ENCODE peak calls at places on chromosome 14, in five cellular contexts. G, Q, Z, U and Y are unnamed samples.

GRCh38 chr14:55540847-55541773 is 38.9 kb upstream of the KTN1 start:
- DNase-seq in G (no peak), Q (peak; percentile 28), Z (no peak), U (no peak), Y (no peak)

GRCh38 chr14:49636866-49637265 is 1.8 kb upstream of the DNAAF2 start:
- DNase-seq in G (no peak), Q (no peak), Z (no peak), U (no peak), Y (no peak)

GRCh38 chr14:90721619-90722305 is 94.5 kb downstream of the TTC7B start:
- DNase-seq in G (no peak), Q (no peak), Z (no peak), U (no peak), Y (no peak)

GRCh38 chr14:85824526-85824925 is 294.6 kb downstream of the FLRT2 start:
- DNase-seq in G (no peak), Q (no peak), Z (no peak), U (no peak), Y (no peak)

GRCh38 chr14:72680853-72681640 is 212.9 kb downstream of the DPF3 start:
- DNase-seq in G (no peak), Q (no peak), Z (no peak), U (no peak), Y (no peak)

GRCh38 chr14:101627913-101628257 is 66.6 kb downstream of the DIO3 start:
- DNase-seq in G (no peak), Q (no peak), Z (no peak), U (no peak), Y (no peak)

GRCh38 chr14:55911794-55912193 is 206.4 kb upstream of the PELI2 start:
- DNase-seq in G (no peak), Q (no peak), Z (no peak), U (no peak), Y (no peak)

GRCh38 chr14:59055439-59056045 is 132.9 kb upstream of the DAAM1 start:
- DNase-seq in G (no peak), Q (peak; percentile 63), Z (peak; percentile 22), U (no peak), Y (peak; percentile 20)

GRCh38 chr14:56858422-56858821 is 48.1 kb upstream of the OTX2 start:
- DNase-seq in G (no peak), Q (no peak), Z (no peak), U (no peak), Y (no peak)

GRCh38 chr14:101412741-101413140 is 148.6 kb upstream of the DIO3 start:
- DNase-seq in G (no peak), Q (no peak), Z (no peak), U (no peak), Y (peak; percentile 30)

GRCh38 chr14:63295231-63295685 is 23.5 kb downstream of the GPHB5 start:
- DNase-seq in G (no peak), Q (no peak), Z (no peak), U (no peak), Y (no peak)

GRCh38 chr14:60310086-60310684 is 61.2 kb downstream of the PPM1A start:
- DNase-seq in G (no peak), Q (no peak), Z (no peak), U (no peak), Y (no peak)

GRCh38 chr14:67127174-67127573 is 62.1 kb upstream of the GARIN2 start:
- DNase-seq in G (no peak), Q (no peak), Z (no peak), U (no peak), Y (no peak)

GRCh38 chr14:49044981-49045380 is 541.2 kb downstream of the RPS29 start:
- DNase-seq in G (no peak), Q (no peak), Z (no peak), U (no peak), Y (no peak)

GRCh38 chr14:78405071-78405856 is 235.1 kb downstream of the NRXN3 start:
- DNase-seq in G (no peak), Q (no peak), Z (no peak), U (no peak), Y (no peak)

GRCh38 chr14:51676549-51676948 is 24.8 kb downstream of the FRMD6 start:
- DNase-seq in G (no peak), Q (no peak), Z (no peak), U (no peak), Y (no peak)

GRCh38 chr14:85415015-85415712 is 114.8 kb upstream of the FLRT2 start:
- DNase-seq in G (no peak), Q (peak; percentile 94), Z (peak; percentile 30), U (no peak), Y (no peak)

GRCh38 chr14:96370528-96370927 is 7.2 kb downstream of the GSKIP start:
- DNase-seq in G (no peak), Q (no peak), Z (no peak), U (no peak), Y (no peak)

GRCh38 chr14:70894868-70895267 is 12.4 kb upstream of the PCNX1 start:
- DNase-seq in G (no peak), Q (no peak), Z (no peak), U (no peak), Y (no peak)

GRCh38 chr14:76056128-76056527 is 70.6 kb downstream of the IFT43 start:
- DNase-seq in G (no peak), Q (no peak), Z (no peak), U (no peak), Y (peak; percentile 5)

GRCh38 chr14:68767248-68767645 is 25.6 kb downstream of the ZFP36L1 start:
- DNase-seq in G (no peak), Q (no peak), Z (no peak), U (no peak), Y (no peak)
- TF ChIP-seq CTCF in G (no peak), Q (no peak), Z (no peak), U (no peak), Y (no peak)

GRCh38 chr14:23138173-23138535 is 19.1 kb upstream of the CEBPE start:
- DNase-seq in G (no peak), Q (no peak), Z (no peak), U (no peak), Y (no peak)
- TF ChIP-seq CTCF in G (no peak), Q (no peak), Z (no peak), U (no peak), Y (no peak)

GRCh38 chr14:28612414-28612813 is 154.2 kb upstream of the FOXG1 start:
- DNase-seq in G (no peak), Q (no peak), Z (no peak), U (no peak), Y (no peak)

GRCh38 chr14:28603606-28604005 is 163.0 kb upstream of the FOXG1 start:
- DNase-seq in G (no peak), Q (no peak), Z (no peak), U (no peak), Y (no peak)

GRCh38 chr14:28608438-28608837 is 158.1 kb upstream of the FOXG1 start:
- DNase-seq in G (no peak), Q (no peak), Z (no peak), U (no peak), Y (no peak)

GRCh38 chr14:28613526-28613925 is 153.1 kb upstream of the FOXG1 start:
- DNase-seq in G (no peak), Q (no peak), Z (no peak), U (no peak), Y (no peak)

DNA sequence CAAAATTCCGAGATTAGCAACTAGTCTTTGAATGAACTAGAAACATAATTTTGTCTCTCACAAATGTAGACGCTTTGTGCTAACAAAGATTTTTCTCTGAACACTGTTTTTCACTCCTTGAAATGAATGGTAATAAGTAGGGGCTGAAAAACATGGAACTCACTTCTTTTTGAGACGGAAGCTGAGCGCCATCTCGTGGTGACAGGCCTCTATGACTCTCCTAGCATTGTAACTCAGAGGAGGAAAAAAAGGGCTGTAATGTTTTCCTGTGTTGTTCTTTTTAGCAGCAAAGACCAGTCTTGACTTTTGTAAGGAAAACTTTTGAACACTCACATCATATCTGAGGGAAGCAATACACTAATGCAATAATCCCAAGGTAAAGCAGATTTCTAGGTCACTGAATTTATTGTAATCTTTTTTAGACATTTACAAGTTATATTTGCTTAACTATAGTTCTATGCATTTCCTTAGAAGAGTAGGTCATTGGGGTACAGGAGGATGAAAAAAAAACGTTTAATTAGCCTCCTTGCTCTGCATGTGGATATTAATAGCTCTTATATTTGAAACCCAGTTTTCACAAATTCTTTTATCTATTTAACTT is 157.3 kb upstream of the FOXG1 start:
- DNase-seq in G (peak; percentile 50), Q (peak; percentile 13), Z (peak; percentile 55), U (no peak), Y (peak; percentile 69)
- TF ChIP-seq CTCF in G (peak; percentile 69), Q (peak; percentile 78), Z (peak; percentile 27), U (peak; percentile 70), Y (peak; percentile 55)

DNA sequence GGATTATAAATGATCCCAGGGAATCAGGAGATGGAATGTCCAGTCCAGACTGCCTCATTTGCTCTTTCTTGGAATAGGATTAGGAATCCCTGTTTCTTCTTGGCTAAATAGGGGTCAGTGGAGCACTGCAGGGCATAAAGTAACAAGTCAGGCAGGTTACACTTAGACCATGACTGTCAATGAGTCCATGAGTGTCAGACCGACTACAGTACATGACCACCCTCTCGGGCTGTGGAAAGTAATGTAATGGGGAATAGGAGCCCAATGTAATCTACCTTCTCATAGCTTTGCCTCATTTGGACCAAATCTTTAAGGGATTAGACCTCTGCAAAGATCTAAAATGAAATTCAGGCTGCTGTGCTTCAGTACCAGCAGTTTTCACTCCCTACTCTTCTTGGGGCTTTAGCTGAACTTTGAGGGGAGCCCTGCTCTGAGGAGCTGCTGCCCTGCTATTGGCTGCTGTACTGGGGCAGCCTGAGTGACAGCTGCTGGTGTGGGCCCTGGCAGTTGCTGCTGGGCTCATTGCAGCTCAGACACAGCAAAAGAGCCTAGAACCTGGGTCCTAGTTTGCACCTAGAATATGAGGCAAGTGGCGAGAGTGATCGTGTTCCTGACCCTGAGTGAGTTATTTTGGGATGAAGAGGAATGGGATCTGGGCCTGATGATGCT is 62.2 kb upstream of the OR4E1 start:
- DNase-seq in G (no peak), Q (no peak), Z (no peak), U (no peak), Y (no peak)
- TF ChIP-seq CTCF in G (no peak), Q (no peak), Z (no peak), U (no peak), Y (no peak)

GRCh38 chr14:36525746-36526099 is 5.7 kb upstream of the NKX2-1 start:
- DNase-seq in G (no peak), Q (no peak), Z (no peak), U (no peak), Y (no peak)

GRCh38 chr14:36522972-36523685 is 3.1 kb upstream of the NKX2-1 start:
- DNase-seq in G (no peak), Q (no peak), Z (no peak), U (no peak), Y (no peak)

GRCh38 chr14:36522347-36522971 is 2.4 kb upstream of the NKX2-1 start:
- DNase-seq in G (no peak), Q (no peak), Z (no peak), U (no peak), Y (no peak)

GRCh38 chr14:36524874-36525745 is 5.1 kb upstream of the NKX2-1 start:
- DNase-seq in G (peak; percentile 79), Q (no peak), Z (no peak), U (no peak), Y (no peak)

GRCh38 chr14:36524220-36524837 is 4.3 kb upstream of the NKX2-1 start:
- DNase-seq in G (no peak), Q (no peak), Z (no peak), U (no peak), Y (no peak)
- TF ChIP-seq CTCF in G (peak; percentile 27), Q (peak; percentile 27), Z (no peak), U (peak; percentile 8), Y (no peak)